ENCODE peak calls at places on chromosomes 11 and 22, in six cellular contexts. One of them, this sample, is unnamed.

GRCh38 chr11:62747475-62748160 is 6.3 kb downstream of the ZBTB3 start:
- DNase-seq in brain microvascular endothelial cell: no peak
- DNase-seq in kidney: peak; percentile 14
- DNase-seq in A673: no peak
- DNase-seq in cardiac fibroblast: no peak
- DNase-seq in AG04450: no peak
- DNase-seq in this sample: no peak

GRCh38 chr11:84594602-84595001 is 1032.5 kb downstream of the DLG2 start:
- DNase-seq in brain microvascular endothelial cell: no peak
- DNase-seq in kidney: no peak
- DNase-seq in A673: no peak
- DNase-seq in cardiac fibroblast: no peak
- DNase-seq in AG04450: no peak
- DNase-seq in this sample: no peak

GRCh38 chr11:119739975-119740374 is 11.0 kb upstream of the NECTIN1 start:
- DNase-seq in brain microvascular endothelial cell: no peak
- DNase-seq in kidney: no peak
- DNase-seq in A673: no peak
- DNase-seq in cardiac fibroblast: no peak
- DNase-seq in AG04450: no peak
- DNase-seq in this sample: no peak

GRCh38 chr22:31550871-31551370 is 54.6 kb downstream of the SFI1 start:
- DNase-seq in brain microvascular endothelial cell: no peak
- DNase-seq in kidney: no peak
- DNase-seq in A673: no peak
- DNase-seq in cardiac fibroblast: no peak
- DNase-seq in AG04450: no peak
- DNase-seq in this sample: no peak

GRCh38 chr11:99370557-99371200 is 349.9 kb downstream of the CNTN5 start:
- DNase-seq in brain microvascular endothelial cell: peak; percentile 70
- DNase-seq in kidney: peak; percentile 83
- DNase-seq in A673: peak; percentile 87
- DNase-seq in cardiac fibroblast: peak; percentile 83
- DNase-seq in AG04450: peak; percentile 23
- DNase-seq in this sample: no peak

GRCh38 chr22:38415561-38416321 is 39.3 kb downstream of the KCNJ4 start:
- DNase-seq in brain microvascular endothelial cell: no peak
- DNase-seq in kidney: peak; percentile 69
- DNase-seq in A673: peak; percentile 68
- DNase-seq in cardiac fibroblast: no peak
- DNase-seq in AG04450: no peak
- DNase-seq in this sample: no peak

GRCh38 chr11:88312665-88313064 is 24.9 kb downstream of the CTSC start:
- DNase-seq in brain microvascular endothelial cell: no peak
- DNase-seq in kidney: no peak
- DNase-seq in A673: no peak
- DNase-seq in cardiac fibroblast: peak; percentile 61
- DNase-seq in AG04450: no peak
- DNase-seq in this sample: peak; percentile 31

GRCh38 chr22:26529345-26529744 is 17.1 kb upstream of the TFIP11 start:
- DNase-seq in brain microvascular endothelial cell: no peak
- DNase-seq in kidney: no peak
- DNase-seq in A673: no peak
- DNase-seq in cardiac fibroblast: peak; percentile 39
- DNase-seq in AG04450: no peak
- DNase-seq in this sample: peak; percentile 70

GRCh38 chr11:72160319-72160718 is 24.8 kb downstream of the FOLR3 start:
- DNase-seq in brain microvascular endothelial cell: no peak
- DNase-seq in kidney: no peak
- DNase-seq in A673: no peak
- DNase-seq in cardiac fibroblast: no peak
- DNase-seq in AG04450: no peak
- DNase-seq in this sample: no peak

GRCh38 chr11:116774661-116775060 is 1.9 kb upstream of the BUD13 start:
- DNase-seq in brain microvascular endothelial cell: no peak
- DNase-seq in kidney: peak; percentile 64
- DNase-seq in A673: no peak
- DNase-seq in cardiac fibroblast: no peak
- DNase-seq in AG04450: no peak
- DNase-seq in this sample: no peak

GRCh38 chr22:39522567-39523300 is 2.4 kb downstream of the ATF4 start:
- DNase-seq in brain microvascular endothelial cell: no peak
- DNase-seq in kidney: peak; percentile 42
- DNase-seq in A673: no peak
- DNase-seq in cardiac fibroblast: peak; percentile 62
- DNase-seq in AG04450: no peak
- DNase-seq in this sample: peak; percentile 81

GRCh38 chr22:48093981-48094380 is 1331.5 kb downstream of the TBC1D22A start:
- DNase-seq in brain microvascular endothelial cell: no peak
- DNase-seq in kidney: no peak
- DNase-seq in A673: no peak
- DNase-seq in cardiac fibroblast: no peak
- DNase-seq in AG04450: no peak
- DNase-seq in this sample: no peak

GRCh38 chr11:19808076-19808911 is 95.7 kb downstream of the NAV2 start:
- DNase-seq in brain microvascular endothelial cell: no peak
- DNase-seq in kidney: no peak
- DNase-seq in A673: no peak
- DNase-seq in cardiac fibroblast: peak; percentile 26
- DNase-seq in AG04450: no peak
- DNase-seq in this sample: no peak

GRCh38 chr11:20669833-20670684 is 673 bp downstream of the NELL1 start:
- DNase-seq in brain microvascular endothelial cell: no peak
- DNase-seq in kidney: peak; percentile 70
- DNase-seq in A673: peak; percentile 10
- DNase-seq in cardiac fibroblast: no peak
- DNase-seq in AG04450: no peak
- DNase-seq in this sample: no peak

GRCh38 chr11:57288771-57289579 is 35.8 kb downstream of the TNKS1BP1 start:
- DNase-seq in brain microvascular endothelial cell: peak; percentile 93
- DNase-seq in kidney: no peak
- DNase-seq in A673: no peak
- DNase-seq in cardiac fibroblast: peak; percentile 64
- DNase-seq in AG04450: peak; percentile 72
- DNase-seq in this sample: peak; percentile 89

GRCh38 chr11:117559698-117560097 is 232.0 kb downstream of the CEP164 start:
- DNase-seq in brain microvascular endothelial cell: no peak
- DNase-seq in kidney: no peak
- DNase-seq in A673: no peak
- DNase-seq in cardiac fibroblast: no peak
- DNase-seq in AG04450: no peak
- DNase-seq in this sample: no peak

GRCh38 chr11:123594921-123595320 is 59.5 kb downstream of the SCN3B start:
- DNase-seq in brain microvascular endothelial cell: no peak
- DNase-seq in kidney: no peak
- DNase-seq in A673: no peak
- DNase-seq in cardiac fibroblast: no peak
- DNase-seq in AG04450: no peak
- DNase-seq in this sample: no peak

GRCh38 chr11:16096336-16096735 is 260.0 kb downstream of the SOX6 start:
- DNase-seq in brain microvascular endothelial cell: no peak
- DNase-seq in kidney: no peak
- DNase-seq in A673: no peak
- DNase-seq in cardiac fibroblast: peak; percentile 11
- DNase-seq in AG04450: no peak
- DNase-seq in this sample: peak; percentile 34

GRCh38 chr11:66729447-66729846 is 431 bp upstream of the SPTBN2 start:
- DNase-seq in brain microvascular endothelial cell: no peak
- DNase-seq in kidney: no peak
- DNase-seq in A673: no peak
- DNase-seq in cardiac fibroblast: no peak
- DNase-seq in AG04450: no peak
- DNase-seq in this sample: no peak

DNA sequence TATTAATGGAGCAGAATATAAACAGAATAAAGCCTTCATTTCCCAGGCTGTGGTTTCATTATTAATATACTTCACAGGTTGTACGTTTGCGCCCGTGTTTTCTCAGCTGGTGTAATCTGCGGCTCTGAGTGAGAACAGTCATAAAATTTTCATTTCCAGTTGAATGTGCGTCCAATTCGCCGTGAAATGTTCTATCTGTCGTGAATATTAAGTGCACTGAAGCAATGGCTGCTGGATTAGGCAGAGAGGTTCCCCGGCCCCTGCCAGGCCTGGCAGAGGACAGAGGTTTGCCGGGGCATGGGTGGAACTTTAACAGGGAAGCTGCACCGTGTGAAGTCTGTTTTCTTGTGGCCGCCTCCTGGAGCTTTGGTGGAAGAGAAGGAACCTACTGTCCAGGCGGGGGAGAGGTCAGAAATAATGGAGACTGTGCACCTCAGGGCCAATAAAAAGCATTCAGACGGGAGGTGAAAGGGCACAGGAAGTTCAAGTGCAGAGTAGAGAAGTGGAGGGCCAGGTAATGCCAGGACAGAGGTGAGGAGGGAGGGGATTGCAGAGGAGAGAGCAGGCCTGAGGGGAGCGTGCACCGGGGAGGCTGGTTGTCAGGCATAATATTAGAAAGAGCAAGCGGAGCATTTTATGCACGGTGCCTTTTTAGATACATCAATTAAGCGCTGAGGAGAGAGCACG is 874.6 kb downstream of the NTM start:
- DNase-seq in brain microvascular endothelial cell: no peak
- DNase-seq in kidney: no peak
- DNase-seq in A673: no peak
- DNase-seq in cardiac fibroblast: no peak
- DNase-seq in AG04450: no peak
- DNase-seq in this sample: no peak
- TF ChIP-seq CTCF in brain microvascular endothelial cell: no peak
- TF ChIP-seq CTCF in kidney: no peak
- TF ChIP-seq CTCF in A673: no peak
- TF ChIP-seq CTCF in cardiac fibroblast: no peak
- TF ChIP-seq CTCF in AG04450: no peak
- TF ChIP-seq CTCF in this sample: no peak

GRCh38 chr11:6655020-6655789 is 404 bp downstream of the DCHS1 start:
- DNase-seq in brain microvascular endothelial cell: no peak
- DNase-seq in kidney: peak; percentile 78
- DNase-seq in A673: peak; percentile 8
- DNase-seq in cardiac fibroblast: no peak
- DNase-seq in AG04450: no peak
- DNase-seq in this sample: peak; percentile 32
- H3K4me3 ChIP-seq in brain microvascular endothelial cell: peak overlapping the region; percentile 26
- H3K4me3 ChIP-seq in kidney: peak overlapping the region; percentile 26
- H3K4me3 ChIP-seq in A673: peak overlapping the region; percentile 50
- H3K4me3 ChIP-seq in cardiac fibroblast: peak overlapping the region; percentile 22
- H3K4me3 ChIP-seq in AG04450: peak overlapping the region; percentile 71
- H3K4me3 ChIP-seq in this sample: peak overlapping the region; percentile 74

GRCh38 chr11:47267858-47268257 is 2.1 kb upstream of the MADD start:
- DNase-seq in brain microvascular endothelial cell: no peak
- DNase-seq in kidney: no peak
- DNase-seq in A673: no peak
- DNase-seq in cardiac fibroblast: no peak
- DNase-seq in AG04450: no peak
- DNase-seq in this sample: no peak

GRCh38 chr11:47270331-47271271 is 668 bp downstream of the MADD start:
- DNase-seq in brain microvascular endothelial cell: peak; percentile 45
- DNase-seq in kidney: no peak
- DNase-seq in A673: peak; percentile 83
- DNase-seq in cardiac fibroblast: peak; percentile 66
- DNase-seq in AG04450: no peak
- DNase-seq in this sample: peak; percentile 41

GRCh38 chr11:47269829-47270305 is at the start of gene MADD:
- DNase-seq in brain microvascular endothelial cell: peak; percentile 44
- DNase-seq in kidney: peak; percentile 96
- DNase-seq in A673: peak; percentile 99
- DNase-seq in cardiac fibroblast: peak; percentile 89
- DNase-seq in AG04450: peak; percentile 43
- DNase-seq in this sample: peak; percentile 86

GRCh38 chr11:47268448-47269001 is 1.4 kb upstream of the MADD start:
- DNase-seq in brain microvascular endothelial cell: no peak
- DNase-seq in kidney: peak; percentile 48
- DNase-seq in A673: no peak
- DNase-seq in cardiac fibroblast: no peak
- DNase-seq in AG04450: no peak
- DNase-seq in this sample: no peak

GRCh38 chr11:47269002-47269828 is 718 bp upstream of the MADD start:
- DNase-seq in brain microvascular endothelial cell: peak; percentile 86
- DNase-seq in kidney: peak; percentile 96
- DNase-seq in A673: peak; percentile 99
- DNase-seq in cardiac fibroblast: peak; percentile 92
- DNase-seq in AG04450: peak; percentile 60
- DNase-seq in this sample: peak; percentile 95
- TF ChIP-seq CTCF in brain microvascular endothelial cell: peak; percentile 40
- TF ChIP-seq CTCF in kidney: no peak
- TF ChIP-seq CTCF in A673: peak; percentile 54
- TF ChIP-seq CTCF in cardiac fibroblast: peak; percentile 28
- TF ChIP-seq CTCF in AG04450: no peak
- TF ChIP-seq CTCF in this sample: no peak

GRCh38 chr11:26143553-26144308 is 188.2 kb upstream of the ANO3 start:
- DNase-seq in brain microvascular endothelial cell: no peak
- DNase-seq in kidney: no peak
- DNase-seq in A673: no peak
- DNase-seq in cardiac fibroblast: peak; percentile 0
- DNase-seq in AG04450: no peak
- DNase-seq in this sample: no peak
- H3K4me3 ChIP-seq in brain microvascular endothelial cell: no peak overlapping the region
- H3K4me3 ChIP-seq in kidney: no peak overlapping the region
- H3K4me3 ChIP-seq in A673: no peak overlapping the region
- H3K4me3 ChIP-seq in cardiac fibroblast: no peak overlapping the region
- H3K4me3 ChIP-seq in AG04450: no peak overlapping the region
- H3K4me3 ChIP-seq in this sample: no peak overlapping the region

DNA sequence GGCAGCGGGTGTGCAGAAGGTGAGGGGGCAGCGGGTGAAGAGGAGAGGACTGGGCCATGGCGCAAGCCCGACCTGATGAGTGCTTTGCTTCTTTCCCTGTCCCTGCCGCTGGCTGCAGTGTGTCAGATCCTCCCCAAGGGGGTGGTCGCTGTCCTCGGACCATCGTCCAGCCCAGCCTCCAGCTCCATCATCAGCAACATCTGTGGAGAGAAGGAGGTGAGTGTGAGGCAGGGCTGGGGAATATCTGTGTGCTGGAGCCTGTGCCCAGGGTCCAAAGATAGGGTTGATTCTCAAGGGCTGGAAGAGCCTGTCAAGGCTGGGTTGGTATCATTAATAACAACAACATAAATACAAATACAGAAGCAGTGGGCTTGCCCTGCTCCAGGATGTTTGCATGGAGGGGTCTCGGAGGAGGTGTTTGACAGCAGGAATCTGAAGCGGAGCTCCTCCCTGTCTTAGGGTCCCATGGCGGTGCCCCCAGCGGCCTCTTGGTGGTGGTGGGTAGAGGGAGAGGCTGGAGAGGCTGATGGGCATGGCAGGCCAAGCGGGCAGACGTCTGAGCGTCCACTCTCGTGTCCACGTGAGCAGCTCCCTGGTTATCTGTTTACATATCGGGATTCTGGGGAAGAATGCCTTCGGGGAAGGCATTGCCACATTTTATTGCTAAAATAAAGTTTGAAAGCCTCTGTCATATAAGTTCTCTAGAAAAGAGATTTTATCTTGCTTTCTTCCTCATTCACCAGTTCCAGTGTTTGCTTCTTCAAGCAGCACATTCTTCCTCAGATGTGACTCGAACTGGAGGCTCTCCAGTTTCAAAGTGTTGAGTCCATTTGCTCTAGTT is 208.4 kb upstream of the TBCEL start:
- DNase-seq in brain microvascular endothelial cell: no peak
- DNase-seq in kidney: no peak
- DNase-seq in A673: no peak
- DNase-seq in cardiac fibroblast: no peak
- DNase-seq in AG04450: no peak
- DNase-seq in this sample: no peak
- TF ChIP-seq CTCF in brain microvascular endothelial cell: no peak
- TF ChIP-seq CTCF in kidney: no peak
- TF ChIP-seq CTCF in A673: no peak
- TF ChIP-seq CTCF in cardiac fibroblast: no peak
- TF ChIP-seq CTCF in AG04450: no peak
- TF ChIP-seq CTCF in this sample: no peak

This sample was measured in foreskin fibroblast.